ENCODE peak calls at places on chromosomes 12 and 14, in eight cellular contexts. Y is NAMALWA, N is RPMI7951, O is GM12878, Q is AG08395, K is Right ventricle myocardium inferior, T is tibial artery, E is EL. J is an unnamed sample.

GRCh38 chr12:107308310-107308709 is 215.0 kb upstream of the CRY1 start:
- DNase-seq in T (no peak), O (no peak), Q (no peak), E (no peak), N (no peak), Y (no peak), K (no peak), J (no peak)

GRCh38 chr14:20415723-20416622 is 2.7 kb upstream of the TEP1 start:
- DNase-seq in N (peak), O (peak), Q (peak), K (no peak), E (peak), T (no peak), Y (peak), J (peak)

GRCh38 chr12:2336409-2336829 is 283.6 kb downstream of the CACNA1C start:
- DNase-seq in T (peak), N (peak), K (no peak), E (peak), Q (peak), Y (no peak), O (peak), J (peak)

GRCh38 chr12:30268036-30268435 is 427.6 kb downstream of the IPO8 start:
- DNase-seq in Q (no peak), N (no peak), O (no peak), E (no peak), Y (no peak), K (no peak), T (no peak), J (no peak)

GRCh38 chr14:97065305-97066067 is 268.3 kb downstream of the VRK1 start:
- DNase-seq in O (no peak), K (no peak), N (no peak), T (no peak), Q (no peak), Y (no peak), E (no peak), J (no peak)

GRCh38 chr14:33564774-33565630 is 385.9 kb downstream of the EGLN3 start:
- DNase-seq in N (peak), O (peak), T (no peak), Y (peak), E (peak), K (no peak), Q (peak), J (peak)

GRCh38 chr12:127459687-127460086 is 807.3 kb upstream of the TMEM132C start:
- DNase-seq in Y (no peak), O (no peak), Q (no peak), T (no peak), E (no peak), N (peak), K (no peak), J (no peak)

GRCh38 chr12:100141666-100141997 is 1.0 kb downstream of the BLTP3B start:
- DNase-seq in O (no peak), E (peak), Y (peak), T (no peak), N (peak), K (no peak), Q (peak), J (peak)

GRCh38 chr12:122945047-122945592 is 21.1 kb downstream of the ABCB9 start:
- DNase-seq in N (no peak), K (peak), Q (no peak), Y (no peak), T (no peak), O (no peak), E (no peak), J (no peak)

GRCh38 chr12:69068431-69068830 is 135.5 kb upstream of the CPM start:
- DNase-seq in N (peak), Y (no peak), K (no peak), T (no peak), Q (peak), E (peak), O (no peak), J (no peak)

GRCh38 chr12:47082283-47082962 is 2.7 kb upstream of the AMIGO2 start:
- DNase-seq in E (no peak), N (no peak), Q (no peak), T (no peak), K (no peak), O (no peak), Y (no peak), J (no peak)

GRCh38 chr12:29889737-29890136 is 106.0 kb upstream of the TMTC1 start:
- DNase-seq in N (no peak), E (peak), Q (no peak), K (no peak), Y (peak), O (no peak), T (peak), J (peak)

GRCh38 chr12:53536962-53537361 is 29.7 kb upstream of the NPFF start:
- DNase-seq in N (no peak), E (no peak), T (no peak), O (no peak), K (no peak), Y (no peak), Q (no peak), J (no peak)

GRCh38 chr14:96281486-96281885 is 25.5 kb downstream of the BDKRB1 start:
- DNase-seq in Q (no peak), Y (no peak), T (no peak), K (no peak), N (no peak), O (no peak), E (no peak), J (no peak)

J was measured in GM12865.